ENCODE peak calls at places on chromosomes 5 and 9, in eight cellular contexts. One of them, this sample, is unnamed. For H3K4me1 and H3K9me3, the result is how much of the 10 kb centered on the place peaks cover.

GRCh38 chr5:123450641-123451421 is 27.6 kb upstream of the CEP120 start:
- DNase-seq in heart left ventricle: no peak
- DNase-seq in H1: no peak
- DNase-seq in body of pancreas: peak
- DNase-seq in right lobe of liver: no peak
- DNase-seq in IMR-90: no peak
- DNase-seq in transverse colon: no peak
- DNase-seq in prostate gland: peak
- DNase-seq in this sample: no peak

GRCh38 chr5:141349917-141350619 is at the start of gene PCDHGB1:
- DNase-seq in right lobe of liver: no peak
- DNase-seq in IMR-90: peak
- DNase-seq in transverse colon: peak
- DNase-seq in heart left ventricle: peak
- DNase-seq in H1: no peak
- DNase-seq in prostate gland: no peak
- DNase-seq in body of pancreas: peak
- DNase-seq in this sample: no peak

GRCh38 chr5:117201016-117201415 is 626.4 kb upstream of the SEMA6A start:
- DNase-seq in H1: no peak
- DNase-seq in prostate gland: no peak
- DNase-seq in heart left ventricle: no peak
- DNase-seq in transverse colon: peak
- DNase-seq in body of pancreas: no peak
- DNase-seq in IMR-90: no peak
- DNase-seq in right lobe of liver: no peak
- DNase-seq in this sample: no peak

GRCh38 chr5:152271420-152271819 is 133.7 kb downstream of the NMUR2 start:
- DNase-seq in body of pancreas: peak
- DNase-seq in IMR-90: no peak
- DNase-seq in right lobe of liver: no peak
- DNase-seq in H1: no peak
- DNase-seq in prostate gland: no peak
- DNase-seq in transverse colon: no peak
- DNase-seq in heart left ventricle: peak
- DNase-seq in this sample: peak

GRCh38 chr9:134187821-134188420 is 23.6 kb upstream of the RNU6ATAC start:
- DNase-seq in IMR-90: no peak
- DNase-seq in right lobe of liver: peak
- DNase-seq in transverse colon: no peak
- DNase-seq in heart left ventricle: peak
- DNase-seq in H1: no peak
- DNase-seq in prostate gland: no peak
- DNase-seq in body of pancreas: no peak
- DNase-seq in this sample: peak

GRCh38 chr5:107772418-107773310 is 101.9 kb upstream of the EFNA5 start:
- DNase-seq in right lobe of liver: no peak
- DNase-seq in heart left ventricle: peak
- DNase-seq in body of pancreas: no peak
- DNase-seq in IMR-90: no peak
- DNase-seq in transverse colon: no peak
- DNase-seq in prostate gland: no peak
- DNase-seq in H1: no peak
- DNase-seq in this sample: no peak

GRCh38 chr9:72873456-72873855 is 79.4 kb downstream of the ALDH1A1 start:
- DNase-seq in IMR-90: no peak
- DNase-seq in transverse colon: no peak
- DNase-seq in right lobe of liver: no peak
- DNase-seq in prostate gland: no peak
- DNase-seq in heart left ventricle: no peak
- DNase-seq in body of pancreas: no peak
- DNase-seq in H1: no peak
- DNase-seq in this sample: no peak

GRCh38 chr5:14011089-14012004 is 66.9 kb upstream of the DNAH5 start:
- DNase-seq in body of pancreas: peak
- DNase-seq in transverse colon: peak
- DNase-seq in heart left ventricle: peak
- DNase-seq in right lobe of liver: peak
- DNase-seq in IMR-90: peak
- DNase-seq in prostate gland: peak
- DNase-seq in H1: peak
- DNase-seq in this sample: peak

GRCh38 chr5:136309932-136310598 is 55.3 kb downstream of the TRPC7 start:
- DNase-seq in prostate gland: no peak
- DNase-seq in H1: no peak
- DNase-seq in body of pancreas: no peak
- DNase-seq in right lobe of liver: no peak
- DNase-seq in heart left ventricle: no peak
- DNase-seq in IMR-90: no peak
- DNase-seq in transverse colon: no peak
- DNase-seq in this sample: no peak

GRCh38 chr5:139844472-139845145 is 49.0 kb downstream of the PSD2 start:
- DNase-seq in transverse colon: peak
- DNase-seq in prostate gland: peak
- DNase-seq in H1: peak
- DNase-seq in IMR-90: peak
- DNase-seq in heart left ventricle: peak
- DNase-seq in right lobe of liver: peak
- DNase-seq in body of pancreas: peak
- DNase-seq in this sample: peak

GRCh38 chr5:393846-394275 is 49.1 kb upstream of the EXOC3 start:
- DNase-seq in transverse colon: no peak
- DNase-seq in body of pancreas: no peak
- DNase-seq in IMR-90: peak
- DNase-seq in prostate gland: peak
- DNase-seq in heart left ventricle: no peak
- DNase-seq in right lobe of liver: no peak
- DNase-seq in H1: no peak
- DNase-seq in this sample: no peak

GRCh38 chr5:175749591-175749990 is 91.7 kb downstream of the HRH2 start:
- DNase-seq in IMR-90: no peak
- DNase-seq in transverse colon: no peak
- DNase-seq in H1: no peak
- DNase-seq in right lobe of liver: no peak
- DNase-seq in body of pancreas: no peak
- DNase-seq in heart left ventricle: no peak
- DNase-seq in prostate gland: no peak
- DNase-seq in this sample: no peak

GRCh38 chr9:126704157-126704941 is 90.6 kb downstream of the LMX1B start:
- DNase-seq in right lobe of liver: peak
- DNase-seq in IMR-90: peak
- DNase-seq in H1: no peak
- DNase-seq in transverse colon: no peak
- DNase-seq in prostate gland: no peak
- DNase-seq in body of pancreas: peak
- DNase-seq in heart left ventricle: peak
- DNase-seq in this sample: peak

GRCh38 chr5:82331557-82331956 is 53.4 kb upstream of the RPS23 start:
- DNase-seq in right lobe of liver: no peak
- DNase-seq in heart left ventricle: no peak
- DNase-seq in body of pancreas: no peak
- DNase-seq in H1: no peak
- DNase-seq in transverse colon: no peak
- DNase-seq in prostate gland: no peak
- DNase-seq in IMR-90: no peak
- DNase-seq in this sample: no peak

GRCh38 chr9:19149230-19149629 is 21.9 kb upstream of the PLIN2 start:
- DNase-seq in IMR-90: peak
- DNase-seq in prostate gland: no peak
- DNase-seq in body of pancreas: no peak
- DNase-seq in right lobe of liver: peak
- DNase-seq in H1: no peak
- DNase-seq in transverse colon: no peak
- DNase-seq in heart left ventricle: no peak
- DNase-seq in this sample: no peak

GRCh38 chr9:98146101-98146991 is 27.3 kb upstream of the TRIM14 start:
- DNase-seq in transverse colon: peak
- DNase-seq in body of pancreas: peak
- DNase-seq in H1: no peak
- DNase-seq in IMR-90: peak
- DNase-seq in heart left ventricle: no peak
- DNase-seq in prostate gland: peak
- DNase-seq in right lobe of liver: peak
- DNase-seq in this sample: peak

GRCh38 chr5:165999693-166000092 is 2291.8 kb upstream of the WWC1 start:
- DNase-seq in right lobe of liver: no peak
- DNase-seq in H1: no peak
- DNase-seq in prostate gland: no peak
- DNase-seq in transverse colon: no peak
- DNase-seq in IMR-90: no peak
- DNase-seq in heart left ventricle: no peak
- DNase-seq in body of pancreas: no peak
- DNase-seq in this sample: no peak

GRCh38 chr9:38068616-38068865 is 486 bp downstream of the SHB start:
- DNase-seq in right lobe of liver: peak
- DNase-seq in transverse colon: peak
- DNase-seq in heart left ventricle: no peak
- DNase-seq in H1: no peak
- DNase-seq in IMR-90: peak
- DNase-seq in prostate gland: peak
- DNase-seq in body of pancreas: peak
- DNase-seq in this sample: no peak

GRCh38 chr5:124061663-124062062 is 549.7 kb downstream of the CSNK1G3 start:
- DNase-seq in transverse colon: peak
- DNase-seq in right lobe of liver: no peak
- DNase-seq in heart left ventricle: no peak
- DNase-seq in H1: no peak
- DNase-seq in IMR-90: peak
- DNase-seq in prostate gland: peak
- DNase-seq in body of pancreas: peak
- DNase-seq in this sample: peak

GRCh38 chr5:52015760-52016159 is 632.5 kb downstream of the ISL1 start:
- DNase-seq in heart left ventricle: no peak
- DNase-seq in right lobe of liver: no peak
- DNase-seq in transverse colon: no peak
- DNase-seq in prostate gland: no peak
- DNase-seq in H1: no peak
- DNase-seq in body of pancreas: peak
- DNase-seq in IMR-90: no peak
- DNase-seq in this sample: peak

GRCh38 chr5:52007230-52007858 is 624.1 kb downstream of the ISL1 start:
- DNase-seq in body of pancreas: no peak
- DNase-seq in prostate gland: peak
- DNase-seq in H1: no peak
- DNase-seq in heart left ventricle: no peak
- DNase-seq in transverse colon: no peak
- DNase-seq in IMR-90: peak
- DNase-seq in right lobe of liver: peak
- DNase-seq in this sample: peak

DNA sequence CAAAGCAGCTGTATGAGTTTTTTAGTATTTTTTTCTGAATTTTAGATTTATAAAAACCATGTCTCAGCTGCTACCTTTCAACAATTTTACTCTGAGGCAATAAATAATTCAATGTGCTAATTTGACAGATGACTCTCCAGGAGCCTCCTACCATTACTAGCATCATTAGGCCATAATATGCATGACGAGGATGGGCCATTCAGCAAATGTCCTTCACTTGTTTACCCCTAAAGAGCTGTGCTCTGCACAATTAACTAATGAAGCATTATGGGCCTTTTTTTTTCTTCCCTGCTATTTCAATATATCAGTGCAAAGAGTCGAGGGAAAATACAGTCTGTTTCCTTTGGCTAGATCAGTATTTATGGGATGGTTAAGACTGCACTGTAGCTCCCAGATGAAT is 627.2 kb downstream of the ISL1 start:
- DNase-seq in body of pancreas: no peak
- DNase-seq in IMR-90: no peak
- DNase-seq in H1: no peak
- DNase-seq in transverse colon: no peak
- DNase-seq in prostate gland: no peak
- DNase-seq in heart left ventricle: no peak
- DNase-seq in right lobe of liver: no peak
- DNase-seq in this sample: no peak
- H3K4me1 ChIP-seq in body of pancreas: under half
- H3K4me1 ChIP-seq in IMR-90: under half
- H3K4me1 ChIP-seq in H1: under half
- H3K4me1 ChIP-seq in transverse colon: under half
- H3K4me1 ChIP-seq in prostate gland: under half
- H3K4me1 ChIP-seq in heart left ventricle: under half
- H3K4me1 ChIP-seq in right lobe of liver: under half
- H3K4me1 ChIP-seq in this sample: under half

GRCh38 chr5:177459819-177460628 is 13.4 kb downstream of the DBN1 start:
- DNase-seq in prostate gland: no peak
- DNase-seq in transverse colon: no peak
- DNase-seq in body of pancreas: no peak
- DNase-seq in IMR-90: no peak
- DNase-seq in right lobe of liver: no peak
- DNase-seq in heart left ventricle: no peak
- DNase-seq in H1: no peak
- DNase-seq in this sample: no peak
- TF ChIP-seq POLR2A in prostate gland: no peak
- TF ChIP-seq POLR2A in transverse colon: no peak
- TF ChIP-seq POLR2A in body of pancreas: no peak
- TF ChIP-seq POLR2A in IMR-90: no peak
- TF ChIP-seq POLR2A in right lobe of liver: no peak
- TF ChIP-seq POLR2A in heart left ventricle: no peak
- TF ChIP-seq POLR2A in H1: no peak
- TF ChIP-seq POLR2A in this sample: no peak

DNA sequence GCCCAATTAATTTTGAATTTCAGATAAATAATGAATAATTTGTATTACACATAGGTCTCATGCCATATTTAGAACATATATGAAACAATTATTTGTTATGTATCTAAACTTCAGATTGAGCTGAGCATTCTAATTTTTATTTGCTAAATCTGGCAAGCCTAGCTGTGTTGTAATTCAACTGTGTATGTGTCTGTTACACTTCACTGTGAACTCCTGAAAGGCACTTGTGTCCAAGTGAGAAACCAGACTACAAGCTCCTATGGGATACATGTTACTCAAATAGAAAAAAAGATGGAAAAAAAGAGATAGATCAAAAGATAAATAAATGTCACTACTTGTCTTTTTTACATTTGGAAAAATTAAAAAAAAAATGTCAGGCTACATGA is 56.5 kb upstream of the ANKRD55 start:
- DNase-seq in IMR-90: no peak
- DNase-seq in transverse colon: no peak
- DNase-seq in prostate gland: no peak
- DNase-seq in right lobe of liver: no peak
- DNase-seq in body of pancreas: no peak
- DNase-seq in H1: no peak
- DNase-seq in heart left ventricle: no peak
- DNase-seq in this sample: no peak
- H3K9me3 ChIP-seq in IMR-90: under half
- H3K9me3 ChIP-seq in transverse colon: under half
- H3K9me3 ChIP-seq in prostate gland: under half
- H3K9me3 ChIP-seq in right lobe of liver: under half
- H3K9me3 ChIP-seq in body of pancreas: under half
- H3K9me3 ChIP-seq in H1: under half
- H3K9me3 ChIP-seq in heart left ventricle: under half
- H3K9me3 ChIP-seq in this sample: under half

DNA sequence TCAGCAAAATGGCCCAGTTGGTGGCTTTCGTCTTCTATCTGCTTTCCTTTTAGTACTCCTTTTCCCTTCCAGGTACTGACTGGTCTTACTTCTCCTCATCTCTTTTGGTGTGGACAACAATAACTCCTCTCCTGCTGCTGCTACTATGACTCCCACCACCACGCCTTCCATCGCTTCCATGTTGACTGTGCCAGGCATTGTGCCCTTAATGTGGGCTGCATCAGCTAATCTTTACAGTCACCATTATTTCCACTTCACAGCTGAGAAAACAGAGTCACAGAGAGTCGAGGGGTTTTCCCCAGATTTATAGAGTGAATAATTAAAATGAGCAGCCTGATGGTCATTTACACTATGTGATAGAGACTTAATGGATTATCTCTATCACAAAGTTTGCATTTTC is 184.9 kb upstream of the IL12B start:
- DNase-seq in body of pancreas: no peak
- DNase-seq in H1: no peak
- DNase-seq in prostate gland: no peak
- DNase-seq in IMR-90: no peak
- DNase-seq in transverse colon: no peak
- DNase-seq in heart left ventricle: no peak
- DNase-seq in right lobe of liver: no peak
- DNase-seq in this sample: no peak
- H3K4me1 ChIP-seq in body of pancreas: under half
- H3K4me1 ChIP-seq in H1: under half
- H3K4me1 ChIP-seq in prostate gland: under half
- H3K4me1 ChIP-seq in IMR-90: under half
- H3K4me1 ChIP-seq in transverse colon: under half
- H3K4me1 ChIP-seq in heart left ventricle: under half
- H3K4me1 ChIP-seq in right lobe of liver: under half
- H3K4me1 ChIP-seq in this sample: under half